ENCODE peak calls at places on chromosomes 1 and 21, in four cellular contexts. Y is nephron progenitor cell, W is astrocyte, F is pancreas. N is an unnamed sample.

GRCh38 chr21:42061866-42062542 is 9.1 kb upstream of the UMODL1 start:
- DNase-seq in Y (no peak), W (no peak), F (no peak), N (no peak)

GRCh38 chr1:166432655-166433054 is 265.9 kb upstream of the FAM78B start:
- DNase-seq in Y (no peak), W (no peak), F (no peak), N (no peak)

GRCh38 chr1:26127235-26128163 is 15.9 kb downstream of the PDIK1L start:
- DNase-seq in Y (no peak), W (no peak), F (no peak), N (no peak)

GRCh38 chr21:43266534-43266933 is 97.7 kb downstream of the CRYAA start:
- DNase-seq in Y (no peak), W (no peak), F (peak), N (no peak)

GRCh38 chr1:154837679-154838171 is 32.4 kb downstream of the KCNN3 start:
- DNase-seq in Y (no peak), W (no peak), F (no peak), N (no peak)

GRCh38 chr1:181630398-181630797 is 147.1 kb downstream of the CACNA1E start:
- DNase-seq in Y (no peak), W (no peak), F (no peak), N (no peak)

GRCh38 chr1:63322248-63322943 is at the start of gene FOXD3:
- DNase-seq in Y (peak), W (no peak), F (peak), N (no peak)

GRCh38 chr1:154347961-154348360 is 22.6 kb downstream of the ATP8B2 start:
- DNase-seq in Y (no peak), W (no peak), F (no peak), N (no peak)

DNA sequence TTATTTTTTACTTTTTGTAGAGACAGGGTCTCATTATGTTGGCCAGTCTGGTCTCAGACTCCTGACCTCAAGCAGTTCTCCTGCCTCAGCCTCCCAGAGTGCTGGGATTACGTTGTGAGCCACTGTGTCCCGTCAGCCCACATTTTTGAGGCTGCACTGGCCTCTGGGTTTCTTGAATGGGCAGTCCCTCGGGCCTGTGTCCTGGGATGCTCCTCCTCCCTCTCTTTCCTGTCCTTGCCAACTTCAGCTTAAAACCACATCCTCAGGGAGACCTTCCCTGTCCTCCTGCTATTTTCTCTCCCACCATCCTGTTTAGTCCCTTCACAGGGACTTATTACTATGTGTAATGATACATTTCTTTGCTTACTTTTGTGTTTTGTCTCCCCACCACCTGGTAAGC is 31.4 kb upstream of the LYST start:
- DNase-seq in Y (no peak), W (peak), F (no peak), N (no peak)
- TF ChIP-seq CTCF in Y (no peak), W (no peak), F (no peak), N (no peak)

DNA sequence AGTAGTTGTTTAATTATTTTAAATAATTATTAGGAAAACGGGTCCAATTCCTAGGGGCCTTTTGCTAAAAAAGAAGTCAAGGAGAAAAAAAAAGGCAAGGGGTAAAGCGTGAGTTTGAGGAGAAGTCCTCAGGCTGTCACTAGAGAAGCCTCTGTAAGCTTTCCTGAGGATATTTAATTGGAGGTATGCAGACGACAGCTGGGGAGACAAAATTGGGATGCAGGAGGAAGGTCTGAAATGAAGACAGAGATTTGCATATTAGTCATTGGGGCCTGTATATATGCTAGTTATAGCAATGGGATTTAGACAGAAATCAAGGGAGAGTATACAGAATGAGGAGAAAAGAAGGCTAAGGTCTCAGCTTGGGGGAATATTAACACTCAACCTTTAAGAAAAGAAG is 8.6 kb downstream of the ATP6V1G3 start:
- DNase-seq in Y (no peak), W (no peak), F (no peak), N (no peak)
- TF ChIP-seq CTCF in Y (no peak), W (no peak), F (no peak), N (no peak)

GRCh38 chr1:208129057-208129456 is 115.1 kb downstream of the PLXNA2 start:
- DNase-seq in Y (no peak), W (no peak), F (no peak), N (no peak)

GRCh38 chr1:208127284-208127683 is 116.9 kb downstream of the PLXNA2 start:
- DNase-seq in Y (no peak), W (no peak), F (no peak), N (no peak)

GRCh38 chr1:208129489-208129888 is 114.7 kb downstream of the PLXNA2 start:
- DNase-seq in Y (no peak), W (no peak), F (no peak), N (no peak)

GRCh38 chr1:208126108-208126507 is 118.1 kb downstream of the PLXNA2 start:
- DNase-seq in Y (no peak), W (no peak), F (no peak), N (no peak)

DNA sequence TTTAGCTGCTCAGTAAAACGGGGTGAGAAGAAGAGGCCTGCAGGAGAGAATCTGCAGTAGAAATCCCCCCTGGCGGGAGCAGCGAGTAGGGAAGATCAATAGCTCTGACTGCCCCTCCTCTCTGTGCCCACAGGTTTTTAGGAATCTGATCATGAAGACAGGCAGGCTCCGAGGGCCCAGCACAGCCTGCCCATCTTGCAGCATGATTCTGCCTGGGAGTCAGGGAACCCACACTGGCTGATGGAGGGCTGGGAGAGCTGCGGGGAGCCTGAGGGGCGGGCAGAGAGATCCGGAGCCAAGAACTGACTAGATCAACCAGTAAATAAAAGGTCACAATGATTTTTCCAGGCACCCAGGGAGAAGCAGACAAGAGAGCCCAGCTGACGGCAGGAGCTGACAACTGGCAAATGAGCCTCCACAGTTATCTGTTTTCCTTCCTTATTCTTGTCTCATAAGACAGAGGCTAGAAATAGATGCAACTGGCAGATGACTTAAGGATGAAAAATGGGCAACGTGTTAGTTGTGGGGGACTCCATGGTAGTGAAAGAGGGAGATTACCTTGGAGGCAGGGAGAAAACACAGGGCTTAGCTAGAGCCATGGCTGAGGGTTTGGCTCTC is 116.3 kb downstream of the PLXNA2 start:
- DNase-seq in Y (no peak), W (no peak), F (no peak), N (no peak)
- TF ChIP-seq CTCF in Y (no peak), W (no peak), F (no peak), N (no peak)

DNA sequence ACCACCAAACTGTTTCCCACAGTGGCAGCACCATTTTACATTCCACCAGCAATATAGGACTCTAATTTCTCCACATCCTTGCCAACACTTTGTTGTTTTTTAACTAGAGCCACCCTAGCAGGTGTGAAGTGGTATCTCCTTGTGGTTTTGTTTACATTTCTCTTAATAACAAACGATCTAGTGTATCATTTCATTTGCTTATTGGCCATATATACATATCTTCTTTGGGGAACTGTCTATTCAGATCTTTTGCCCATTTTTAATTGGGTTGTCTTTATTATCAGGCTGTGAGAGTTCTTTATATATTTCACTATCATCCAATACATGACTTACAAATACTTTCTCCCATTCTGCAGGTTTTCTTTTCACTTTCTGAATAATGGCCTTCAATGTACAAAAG is 18.0 kb downstream of the TRIM33 start:
- DNase-seq in Y (no peak), W (no peak), F (no peak), N (no peak)
- TF ChIP-seq CTCF in Y (no peak), W (no peak), F (no peak), N (no peak)

DNA sequence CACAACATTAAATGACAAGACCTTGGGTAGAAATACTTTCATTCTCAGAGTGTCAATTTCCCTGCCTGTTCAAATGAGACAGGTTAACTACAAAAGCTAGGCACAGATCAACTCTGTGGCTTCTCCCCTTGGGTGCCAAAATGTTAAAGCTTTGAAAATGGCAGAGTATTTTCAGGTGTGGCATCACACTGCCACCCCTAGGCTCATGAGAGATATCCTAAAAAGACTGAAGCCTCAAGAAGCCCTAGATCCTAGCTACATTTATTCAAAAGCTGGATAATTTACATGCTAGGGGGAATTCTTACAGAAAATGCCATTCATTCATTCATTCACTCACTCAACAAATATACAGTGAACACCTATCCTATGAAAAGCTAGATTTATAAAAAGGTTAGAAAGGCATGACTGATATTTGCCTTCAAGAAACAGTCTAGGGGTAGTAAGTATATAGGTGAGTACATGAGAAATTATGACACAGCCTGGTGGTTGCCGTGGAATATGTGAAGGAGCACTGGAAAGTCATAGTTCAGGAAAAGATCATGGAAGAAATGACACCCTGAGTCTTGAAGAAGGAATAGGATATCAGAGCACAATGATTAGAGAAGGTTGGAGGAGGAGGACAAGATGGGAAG is 15.9 kb upstream of the RAB4A start:
- DNase-seq in Y (no peak), W (no peak), F (no peak), N (no peak)
- TF ChIP-seq CTCF in Y (peak), W (no peak), F (no peak), N (no peak)

DNA sequence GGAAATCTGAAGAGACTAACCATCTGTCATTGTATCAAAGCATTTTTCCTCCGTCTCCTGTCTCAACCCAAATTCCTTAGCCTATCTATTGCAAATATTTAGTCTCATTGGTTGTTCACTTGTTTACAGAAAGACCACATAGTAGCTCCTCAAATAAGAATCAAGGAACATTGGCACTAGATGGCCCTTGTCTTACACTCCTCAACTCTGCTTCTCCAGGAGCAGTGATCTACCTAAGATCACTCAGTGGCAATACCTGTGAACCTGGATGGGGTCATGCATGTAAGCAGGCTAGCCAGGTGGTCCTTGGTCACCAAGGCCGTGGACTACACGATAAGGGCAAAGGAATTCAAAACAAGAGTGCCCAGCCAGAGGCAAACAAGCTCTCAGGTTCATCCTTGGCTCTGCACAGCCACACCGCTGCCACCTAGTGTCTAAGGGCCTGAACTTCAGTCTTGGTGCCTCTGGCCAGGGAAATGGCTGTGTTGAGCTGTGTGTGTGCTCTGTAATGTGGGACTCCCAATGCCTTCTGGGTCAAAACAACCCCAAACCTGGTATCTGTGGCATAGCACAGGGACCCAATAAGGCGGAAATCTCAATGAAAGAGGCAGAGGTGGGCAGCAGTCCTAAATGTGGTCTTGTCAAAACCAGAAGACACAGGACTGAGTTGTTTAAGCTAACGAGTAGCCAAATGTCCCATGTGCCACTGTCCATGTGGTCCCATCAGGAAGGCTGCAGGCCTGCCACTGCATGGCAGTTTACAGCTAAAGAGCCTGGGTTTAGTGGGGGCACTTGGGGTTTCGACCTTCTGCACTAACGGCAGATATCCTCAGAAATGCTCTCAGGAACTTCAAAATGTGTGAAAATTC is 54.5 kb downstream of the GPR161 start:
- DNase-seq in Y (peak), W (peak), F (peak), N (peak)
- TF ChIP-seq CTCF in Y (peak), W (peak), F (peak), N (peak)

DNA sequence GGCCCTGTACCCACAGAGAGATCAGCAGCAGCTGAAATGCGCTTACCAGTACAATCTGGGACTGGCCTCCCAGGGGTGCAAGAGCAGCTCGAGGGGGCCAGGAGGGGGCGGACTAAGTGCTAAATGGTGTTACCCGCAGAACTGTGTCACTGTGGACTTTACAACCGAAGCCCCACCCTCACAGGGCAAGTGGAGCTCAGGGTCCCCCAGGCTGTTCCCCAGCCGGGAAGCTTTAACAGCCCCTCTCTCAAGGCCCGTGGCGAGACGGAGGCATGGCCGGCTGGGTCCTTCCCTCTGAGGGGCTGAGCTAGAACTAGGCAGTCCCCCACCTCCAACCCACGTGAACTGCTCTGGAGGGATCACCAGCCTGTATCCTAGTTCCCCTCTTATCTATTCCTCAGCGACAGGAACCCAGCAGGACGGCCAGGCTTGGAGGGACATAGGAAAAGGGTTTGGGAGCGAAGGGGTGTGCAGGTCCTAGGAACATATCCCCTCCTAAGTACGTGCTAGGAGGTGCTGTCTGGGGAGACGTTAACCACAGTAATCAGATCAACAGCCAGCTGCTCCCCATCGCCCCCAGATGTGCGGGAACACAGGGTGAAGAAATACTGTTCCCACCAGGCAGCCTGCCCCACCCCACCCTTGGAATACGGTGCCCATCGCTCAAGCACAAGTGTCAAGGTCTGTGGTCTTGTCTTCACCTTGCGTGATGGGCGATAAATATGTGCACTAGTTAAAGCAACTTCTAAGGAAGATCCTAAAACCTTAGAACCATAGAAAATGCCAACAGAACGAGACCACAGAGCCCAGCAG is 24.4 kb downstream of the ZBTB17 start:
- DNase-seq in Y (no peak), W (no peak), F (no peak), N (no peak)
- TF ChIP-seq CTCF in Y (no peak), W (no peak), F (no peak), N (no peak)

N was measured in omental fat pad.